ENCODE peak calls at places on chromosomes 2 and 18, in ten cellular contexts. G is RWPE2; Y is left lung; P is stimulated activated CD4-positive, alpha-beta T cell treated with anti-CD3 and anti-CD28 coated beads, Interleukin-15, amount 100 ng/mL, for 1 hour; C is left ventricle myocardium inferior; H is GM03348; M is smooth muscle cell of the brain vasculature; Q is testis; U is foreskin melanocyte; O is foreskin keratinocyte. S is an unnamed sample.

GRCh38 chr2:218301176-218301819 is 9.0 kb upstream of the TMBIM1 start:
- DNase-seq in Y (no peak), G (no peak), Q (peak; percentile 94), H (peak; percentile 77), O (no peak), P (peak; percentile 70), U (peak; percentile 72), C (peak; percentile 75), M (peak; percentile 55), S (peak; percentile 64)

GRCh38 chr2:176395273-176395854 is 126.1 kb downstream of the MTX2 start:
- DNase-seq in O (no peak), P (no peak), Q (no peak), H (no peak), C (no peak), G (no peak), M (no peak), Y (no peak), U (no peak), S (no peak)

GRCh38 chr2:180359522-180360282 is 352.6 kb upstream of the CWC22 start:
- DNase-seq in C (no peak), G (no peak), Y (peak; percentile 37), P (no peak), O (peak; percentile 27), U (no peak), Q (peak; percentile 23), M (no peak), H (no peak), S (no peak)

GRCh38 chr2:233429175-233429897 is 75.0 kb downstream of the DGKD start:
- DNase-seq in G (no peak), Q (peak; percentile 9), H (no peak), O (no peak), M (no peak), P (no peak), C (no peak), Y (no peak), U (no peak), S (no peak)

GRCh38 chr2:142217804-142218203 is 87.0 kb upstream of the LRP1B start:
- DNase-seq in U (no peak), M (no peak), G (no peak), Y (no peak), P (no peak), C (no peak), Q (no peak), O (peak; percentile 32), H (no peak), S (no peak)

GRCh38 chr2:237464757-237465391 is 22.2 kb upstream of the MLPH start:
- DNase-seq in P (no peak), Q (no peak), C (no peak), H (no peak), Y (no peak), O (no peak), M (no peak), U (no peak), G (no peak), S (no peak)

GRCh38 chr18:45252474-45252873 is 362.8 kb upstream of the SLC14A2 start:
- DNase-seq in Q (no peak), O (no peak), H (no peak), P (no peak), M (no peak), G (no peak), U (no peak), C (no peak), Y (no peak), S (no peak)

GRCh38 chr2:237509905-237510304 is 22.9 kb downstream of the MLPH start:
- DNase-seq in G (no peak), P (no peak), Q (peak; percentile 39), C (no peak), H (no peak), M (no peak), Y (no peak), O (no peak), U (no peak), S (no peak)

GRCh38 chr2:99240431-99240830 is 15.0 kb downstream of the LYG2 start:
- DNase-seq in G (no peak), P (no peak), Q (no peak), O (no peak), U (no peak), Y (no peak), C (no peak), H (no peak), M (no peak), S (no peak)

GRCh38 chr2:29055586-29055985 is 18.7 kb downstream of the PCARE start:
- DNase-seq in Y (no peak), U (no peak), M (no peak), C (no peak), O (no peak), H (no peak), P (no peak), Q (no peak), G (no peak), S (no peak)

GRCh38 chr2:66428986-66429612 is 5.8 kb upstream of the MEIS1 start:
- DNase-seq in H (peak; percentile 64), O (no peak), G (no peak), U (no peak), Y (no peak), Q (no peak), P (no peak), M (peak; percentile 18), C (no peak), S (no peak)

GRCh38 chr2:38898256-38898655 is 8.6 kb downstream of the ARHGEF33 start:
- DNase-seq in U (no peak), Q (no peak), C (no peak), P (no peak), G (no peak), Y (no peak), M (no peak), H (no peak), O (no peak), S (no peak)

GRCh38 chr2:88669371-88670214 is 21.9 kb upstream of the RPIA start:
- DNase-seq in C (no peak), G (no peak), Q (no peak), P (no peak), M (no peak), H (peak; percentile 67), Y (no peak), O (no peak), U (peak; percentile 23), S (peak; percentile 36)

GRCh38 chr2:100213595-100213994 is 71.2 kb upstream of the AFF3 start:
- DNase-seq in C (peak; percentile 80), U (no peak), Y (no peak), Q (no peak), G (no peak), H (no peak), O (no peak), P (no peak), M (no peak), S (no peak)

GRCh38 chr2:158380786-158381185 is 75.8 kb downstream of the CCDC148 start:
- DNase-seq in Y (no peak), U (no peak), H (no peak), G (no peak), C (no peak), P (no peak), M (no peak), Q (no peak), O (no peak), S (no peak)

GRCh38 chr2:109343460-109343859 is 214.5 kb downstream of the SH3RF3 start:
- DNase-seq in Y (no peak), U (no peak), G (no peak), O (no peak), C (no peak), Q (no peak), M (no peak), H (no peak), P (no peak), S (no peak)

GRCh38 chr2:237213325-237214040 is 127.8 kb downstream of the COPS8 start:
- DNase-seq in H (peak; percentile 71), M (peak; percentile 73), Q (peak; percentile 67), G (no peak), Y (no peak), C (peak; percentile 58), P (no peak), U (no peak), O (no peak), S (no peak)

GRCh38 chr2:167342769-167343168 is 454.5 kb downstream of the XIRP2 start:
- DNase-seq in G (no peak), O (no peak), U (peak; percentile 19), P (no peak), C (no peak), Q (no peak), M (no peak), H (no peak), Y (no peak), S (no peak)

GRCh38 chr2:217756375-217757107 is 246.3 kb downstream of the TNS1 start:
- DNase-seq in H (peak; percentile 92), P (peak; percentile 13), Y (peak; percentile 90), M (peak; percentile 7), G (no peak), O (no peak), U (peak; percentile 39), Q (peak; percentile 81), C (peak; percentile 63), S (peak; percentile 66)

GRCh38 chr2:43942001-43942400 is 53.8 kb downstream of the LRPPRC start:
- DNase-seq in O (no peak), P (no peak), U (peak; percentile 25), Y (no peak), C (no peak), M (no peak), G (no peak), Q (no peak), H (no peak), S (no peak)

GRCh38 chr2:169776483-169776802 is 22.2 kb upstream of the SSB start:
- DNase-seq in H (no peak), O (no peak), C (no peak), G (no peak), U (no peak), P (no peak), M (no peak), Q (no peak), Y (no peak), S (no peak)

GRCh38 chr2:38076710-38077430 is 919 bp upstream of the CYP1B1 start:
- DNase-seq in Y (peak; percentile 93), U (peak; percentile 77), C (peak; percentile 83), Q (peak; percentile 84), P (no peak), M (no peak), H (peak; percentile 95), O (no peak), G (peak; percentile 69), S (peak; percentile 37)

GRCh38 chr2:164764474-164764873 is 77.1 kb downstream of the COBLL1 start:
- DNase-seq in U (no peak), O (no peak), M (no peak), P (no peak), H (no peak), Y (no peak), G (no peak), Q (no peak), C (no peak), S (no peak)

GRCh38 chr2:60516383-60516811 is 37.1 kb downstream of the BCL11A start:
- DNase-seq in Y (no peak), P (no peak), Q (no peak), G (no peak), M (peak; percentile 82), O (no peak), C (no peak), U (peak; percentile 48), H (peak; percentile 81), S (no peak)

GRCh38 chr2:104444840-104445239 is 409.1 kb upstream of the POU3F3 start:
- DNase-seq in O (no peak), C (no peak), H (no peak), G (no peak), P (no peak), M (no peak), U (no peak), Y (peak; percentile 6), Q (no peak), S (no peak)

GRCh38 chr2:190359896-190360376 is 16.5 kb downstream of the INPP1 start:
- DNase-seq in Y (no peak), H (peak; percentile 72), M (peak; percentile 57), U (peak; percentile 33), Q (peak; percentile 42), O (no peak), P (no peak), C (peak; percentile 55), G (no peak), S (peak; percentile 33)

GRCh38 chr2:37786854-37787253 is 115.4 kb upstream of the CDC42EP3 start:
- DNase-seq in Y (no peak), G (peak; percentile 92), U (no peak), O (peak; percentile 93), Q (no peak), P (no peak), C (no peak), H (no peak), M (no peak), S (no peak)

GRCh38 chr2:13193900-13194299 is 477.2 kb downstream of the TRIB2 start:
- DNase-seq in P (no peak), O (peak; percentile 4), H (peak; percentile 2), M (peak; percentile 4), U (peak; percentile 23), Q (no peak), Y (no peak), G (no peak), C (no peak), S (peak; percentile 6)

S was measured in GM19239.